ENCODE peak calls at places on chromosomes 1 and 21, in four cellular contexts. H is GM12891, A is K562, Y is GM12878. J is an unnamed sample.

GRCh38 chr1:67317803-67318202 is 10.1 kb downstream of the IL12RB2 start:
- DNase-seq in H (no peak), A (no peak), Y (no peak), J (no peak)

GRCh38 chr21:33278736-33279135 is 12.6 kb downstream of the IL10RB start:
- DNase-seq in H (no peak), A (no peak), Y (no peak), J (no peak)

GRCh38 chr1:215156232-215156631 is 73.7 kb downstream of the KCNK2 start:
- DNase-seq in H (no peak), A (no peak), Y (no peak), J (no peak)

GRCh38 chr1:56908619-56909340 is 54.2 kb downstream of the C8A start:
- DNase-seq in H (no peak), A (no peak), Y (no peak), J (peak)

GRCh38 chr1:93143136-93143535 is 37.1 kb downstream of the TMED5 start:
- DNase-seq in H (no peak), A (no peak), Y (peak), J (no peak)

GRCh38 chr1:160539896-160540858 is 17.1 kb upstream of the SLAMF6 start:
- DNase-seq in H (no peak), A (peak), Y (peak), J (peak)

GRCh38 chr1:23814016-23814415 is 11.2 kb downstream of the HMGCL start:
- DNase-seq in H (no peak), A (no peak), Y (no peak), J (no peak)

GRCh38 chr1:242525360-242525722 is 844 bp upstream of the PLD5 start:
- DNase-seq in H (no peak), A (no peak), Y (no peak), J (no peak)

GRCh38 chr1:226601456-226601855 is 52.9 kb downstream of the STUM start:
- DNase-seq in H (no peak), A (no peak), Y (no peak), J (no peak)

GRCh38 chr1:230495891-230496385 is 69.8 kb upstream of the PGBD5 start:
- DNase-seq in H (no peak), A (peak), Y (no peak), J (no peak)

GRCh38 chr1:113809651-113810602 is 2.3 kb downstream of the RSBN1 start:
- DNase-seq in H (no peak), A (peak), Y (no peak), J (no peak)

GRCh38 chr1:107183011-107183410 is 42.2 kb downstream of the NTNG1 start:
- DNase-seq in H (no peak), A (no peak), Y (no peak), J (no peak)

GRCh38 chr1:37817481-37817880 is 9.5 kb upstream of the YRDC start:
- DNase-seq in H (no peak), A (peak), Y (no peak), J (no peak)

GRCh38 chr1:9605946-9606455 is 17.3 kb downstream of the TMEM201 start:
- DNase-seq in H (no peak), A (no peak), Y (no peak), J (no peak)

GRCh38 chr1:219533280-219533679 is 79.6 kb downstream of the ZC3H11B start:
- DNase-seq in H (no peak), A (no peak), Y (no peak), J (no peak)

GRCh38 chr1:244450597-244451538 is 841 bp downstream of the ADSS2 start:
- DNase-seq in H (peak), A (peak), Y (no peak), J (no peak)

GRCh38 chr1:226026833-226027232 is 27.7 kb upstream of the SDE2 start:
- DNase-seq in H (no peak), A (no peak), Y (no peak), J (no peak)

GRCh38 chr1:220817907-220818306 is 31.2 kb downstream of the MTARC1 start:
- DNase-seq in H (no peak), A (no peak), Y (no peak), J (no peak)

GRCh38 chr1:88998716-88999115 is 6.3 kb upstream of the KYAT3 start:
- DNase-seq in H (no peak), A (peak), Y (no peak), J (peak)

GRCh38 chr1:204858381-204858821 is 12.3 kb upstream of the NFASC start:
- DNase-seq in H (no peak), A (no peak), Y (no peak), J (no peak)

GRCh38 chr1:36109041-36109679 is 15.9 kb downstream of the COL8A2 start:
- DNase-seq in H (no peak), A (no peak), Y (no peak), J (peak)

GRCh38 chr1:147266381-147266780 is 23.9 kb downstream of the CHD1L start:
- DNase-seq in H (no peak), A (no peak), Y (no peak), J (no peak)

GRCh38 chr1:241213147-241213546 is 143.9 kb downstream of the RGS7 start:
- DNase-seq in H (no peak), A (no peak), Y (no peak), J (no peak)

GRCh38 chr1:86018311-86018923 is 138.2 kb downstream of the COL24A1 start:
- DNase-seq in H (no peak), A (peak), Y (no peak), J (peak)

GRCh38 chr1:2968471-2968881 is 52.8 kb upstream of the ACTRT2 start:
- DNase-seq in H (no peak), A (no peak), Y (no peak), J (no peak)

GRCh38 chr1:41799723-41800122 is 119.0 kb downstream of the HIVEP3 start:
- DNase-seq in H (no peak), A (no peak), Y (peak), J (peak)

GRCh38 chr1:101217148-101217547 is 19.7 kb upstream of the S1PR1 start:
- DNase-seq in H (no peak), A (no peak), Y (no peak), J (no peak)

GRCh38 chr1:19485362-19486187 is at the start of gene CAPZB:
- DNase-seq in H (peak), A (peak), Y (no peak), J (peak)

GRCh38 chr1:53549287-53549686 is 90.1 kb downstream of the DMRTB1 start:
- DNase-seq in H (no peak), A (no peak), Y (no peak), J (no peak)

DNA sequence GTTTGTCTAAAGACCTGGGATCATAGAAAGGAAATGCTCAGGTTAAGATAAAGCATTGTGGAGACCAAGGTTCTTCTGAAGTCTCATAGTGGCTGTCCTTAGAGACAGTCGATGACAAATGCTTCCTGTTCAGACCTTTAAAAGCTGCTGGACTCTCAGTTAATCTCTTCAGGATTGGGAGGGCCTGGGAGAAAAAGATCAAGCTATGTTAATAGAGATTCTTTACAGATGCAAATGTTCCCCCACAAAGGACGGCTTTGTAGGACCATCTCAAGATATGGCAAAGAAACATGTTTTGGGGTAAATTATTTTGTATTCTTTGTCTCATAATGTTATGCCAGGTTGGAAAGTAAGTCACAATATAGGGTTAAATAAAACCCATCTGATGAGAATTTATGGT is 124.6 kb upstream of the COL6A1 start:
- DNase-seq in H (no peak), A (no peak), Y (no peak), J (no peak)
- TF ChIP-seq SPI1 in H (no peak), A (no peak), Y (no peak), J (no peak)

DNA sequence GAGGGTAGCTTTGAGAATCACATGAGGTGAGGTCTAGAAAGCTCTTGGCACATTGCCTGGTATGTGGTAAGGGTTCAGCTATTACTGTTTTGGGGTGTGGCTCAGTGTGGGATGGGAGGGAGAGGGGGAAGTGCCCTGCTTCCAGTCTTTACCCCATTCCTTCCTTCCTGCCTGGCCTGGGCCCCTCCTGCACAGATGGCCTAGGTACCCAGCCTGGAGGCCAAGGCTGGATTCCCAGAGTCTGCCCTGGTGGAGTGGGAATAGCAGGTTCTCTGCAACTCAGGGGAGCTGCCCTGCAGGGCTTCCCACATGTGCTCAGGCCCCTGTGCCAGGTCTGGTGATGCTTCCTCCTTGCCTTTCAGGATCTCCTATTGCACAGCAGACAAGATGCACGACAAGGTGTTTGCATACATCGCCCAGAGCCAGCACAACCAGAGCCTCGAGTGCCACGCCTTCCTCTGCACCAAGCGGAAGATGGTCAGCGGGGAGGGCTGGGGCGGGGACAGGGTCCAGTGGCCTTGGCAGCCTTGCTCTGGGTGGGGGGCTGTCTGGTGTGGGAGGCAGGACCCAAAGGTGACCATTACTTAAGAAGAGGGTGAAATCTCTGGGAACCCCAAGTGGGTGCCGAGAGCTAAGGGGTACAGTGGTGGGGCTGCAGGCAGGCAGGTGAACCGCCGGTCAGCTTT is 13.5 kb downstream of the LDLRAP1 start:
- DNase-seq in H (no peak), A (no peak), Y (no peak), J (peak)
- TF ChIP-seq SPI1 in H (no peak), A (peak), Y (no peak), J (peak)

GRCh38 chr1:34373912-34374311 is 197.2 kb downstream of the C1orf94 start:
- DNase-seq in H (no peak), A (no peak), Y (no peak), J (no peak)

GRCh38 chr1:34378968-34379729 is 202.4 kb downstream of the C1orf94 start:
- DNase-seq in H (no peak), A (peak), Y (no peak), J (no peak)

GRCh38 chr1:34379911-34380310 is 203.2 kb downstream of the C1orf94 start:
- DNase-seq in H (no peak), A (no peak), Y (no peak), J (no peak)
- TF ChIP-seq SPI1 in H (no peak), A (no peak), Y (no peak), J (no peak)

GRCh38 chr1:17673335-17674075 is 81.6 kb upstream of the ACTL8 start:
- DNase-seq in H (no peak), A (no peak), Y (no peak), J (no peak)
- TF ChIP-seq SPI1 in H (no peak), A (no peak), Y (no peak), J (no peak)

DNA sequence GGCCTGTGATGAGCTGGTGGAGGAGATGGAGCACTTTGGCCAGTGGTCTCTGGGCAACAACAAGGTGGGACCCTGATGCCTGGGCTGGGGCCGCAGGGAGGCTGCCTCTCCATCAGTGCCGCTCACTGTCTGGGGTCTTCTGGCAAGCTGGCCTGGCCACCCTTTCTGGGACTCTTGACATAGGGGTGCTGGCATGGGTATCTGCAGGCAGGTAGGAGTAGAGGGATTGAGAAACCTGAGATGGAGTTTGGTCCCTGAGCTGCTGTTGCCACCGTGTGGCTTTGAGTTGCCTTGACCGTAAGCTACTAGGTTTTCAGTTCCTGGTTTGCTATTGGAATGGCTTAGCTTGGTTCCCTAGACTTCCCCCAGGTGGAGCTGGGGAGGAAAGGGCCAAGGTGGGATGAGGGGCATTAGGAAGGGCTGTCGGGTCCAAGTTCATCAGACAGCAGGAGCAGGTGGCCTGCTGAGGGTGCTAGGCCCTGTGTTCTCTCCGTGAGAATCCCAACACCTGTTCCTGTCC is 13.2 kb upstream of the MFN2 start:
- DNase-seq in H (peak), A (peak), Y (peak), J (peak)
- TF ChIP-seq SPI1 in H (peak), A (peak), Y (peak), J (peak)

GRCh38 chr1:246139745-246140182 is 367.3 kb downstream of the SMYD3 start:
- DNase-seq in H (no peak), A (peak), Y (no peak), J (no peak)

GRCh38 chr1:246141306-246141705 is 365.8 kb downstream of the SMYD3 start:
- DNase-seq in H (no peak), A (no peak), Y (no peak), J (no peak)

GRCh38 chr1:246144931-246145330 is 362.1 kb downstream of the SMYD3 start:
- DNase-seq in H (no peak), A (no peak), Y (no peak), J (no peak)

GRCh38 chr1:246145900-246146299 is 361.2 kb downstream of the SMYD3 start:
- DNase-seq in H (no peak), A (no peak), Y (no peak), J (no peak)

GRCh38 chr1:246142320-246142893 is 364.7 kb downstream of the SMYD3 start:
- DNase-seq in H (no peak), A (peak), Y (no peak), J (no peak)
- TF ChIP-seq SPI1 in H (no peak), A (no peak), Y (no peak), J (no peak)

GRCh38 chr1:157096881-157097280 is 2.7 kb downstream of the ETV3L start:
- DNase-seq in H (no peak), A (no peak), Y (no peak), J (no peak)
- TF ChIP-seq SPI1 in H (no peak), A (no peak), Y (no peak), J (no peak)

DNA sequence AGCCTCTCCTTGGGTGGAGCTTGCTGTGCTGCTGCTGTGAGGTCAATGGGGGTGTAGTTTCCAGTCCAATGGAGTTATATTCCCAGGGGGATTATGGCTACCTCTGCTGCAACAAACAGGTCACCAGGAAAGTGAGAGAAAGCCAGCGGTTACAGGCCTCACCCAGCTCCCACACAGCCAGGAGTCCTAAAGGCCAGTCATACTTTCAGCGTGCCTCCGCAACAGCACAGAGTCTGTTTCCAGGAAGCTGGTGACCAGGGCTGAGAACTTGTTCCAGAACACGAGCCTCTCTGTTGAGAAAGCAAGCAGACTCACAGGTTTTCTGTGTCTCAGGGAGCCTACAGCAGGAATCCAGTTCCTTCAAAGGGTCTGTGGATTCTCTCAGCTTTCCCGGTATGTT is 17.3 kb upstream of the OR2M5 start:
- DNase-seq in H (no peak), A (no peak), Y (no peak), J (no peak)
- TF ChIP-seq SPI1 in H (no peak), A (no peak), Y (no peak), J (no peak)